ENCODE peak calls at places on chromosomes 11 and 22, in nine cellular contexts. R is activated gamma-delta T cell treated with Interleukin-2 at 50 U/mL for 16 hours; P is caudate nucleus; Q is brain microvascular endothelial cell; Y is activated CD8-positive, alpha-beta T cell treated with anti-CD3 and anti-CD28 coated beads for 36 hours; W is choroid plexus epithelial cell; Z is endothelial cell; L is NB4; F is osteocyte. N is an unnamed sample.

GRCh38 chr11:96200243-96200642 is 142.8 kb downstream of the MAML2 start:
- DNase-seq in W (peak; percentile 96), Z (no peak), L (no peak), P (no peak), F (no peak), R (no peak), Q (peak; percentile 54), Y (no peak), N (peak; percentile 92)

GRCh38 chr22:44311855-44312170 is 938 bp downstream of the SHISAL1 start:
- DNase-seq in L (no peak), P (no peak), F (no peak), Y (no peak), R (no peak), W (peak; percentile 74), Q (peak; percentile 77), Z (no peak), N (peak; percentile 67)

GRCh38 chr22:20514658-20515406 is 7.4 kb downstream of the MED15 start:
- DNase-seq in Z (no peak), Y (no peak), R (no peak), P (no peak), F (no peak), L (peak; percentile 22), Q (peak; percentile 84), W (peak; percentile 91), N (peak; percentile 85)

GRCh38 chr22:45887202-45888131 is 89.5 kb downstream of the WNT7B start:
- DNase-seq in F (no peak), Y (no peak), Q (no peak), L (no peak), W (no peak), P (no peak), Z (no peak), R (no peak), N (no peak)

GRCh38 chr11:45333023-45333422 is 46.9 kb upstream of the SYT13 start:
- DNase-seq in L (no peak), W (no peak), F (no peak), Y (no peak), P (no peak), R (no peak), Q (no peak), Z (no peak), N (no peak)

GRCh38 chr11:46672381-46672839 is 28.0 kb downstream of the ARHGAP1 start:
- DNase-seq in Y (no peak), F (no peak), L (peak; percentile 52), R (no peak), Q (no peak), Z (no peak), W (no peak), P (no peak), N (no peak)

GRCh38 chr22:20319745-20320658 is at the start of gene DGCR6L:
- DNase-seq in Q (peak; percentile 87), F (peak; percentile 97), Z (peak; percentile 96), R (peak; percentile 97), Y (peak; percentile 97), P (peak; percentile 75), W (peak; percentile 93), L (peak; percentile 96), N (peak; percentile 81)

GRCh38 chr11:122743949-122744876 is 88.7 kb downstream of the UBASH3B start:
- DNase-seq in Y (peak; percentile 95), R (peak; percentile 63), P (no peak), Q (no peak), Z (no peak), F (no peak), L (peak; percentile 96), W (no peak), N (no peak)

GRCh38 chr22:47091241-47091691 is 328.8 kb downstream of the TBC1D22A start:
- DNase-seq in R (no peak), Y (no peak), Q (no peak), W (peak; percentile 24), Z (no peak), F (no peak), L (no peak), P (no peak), N (no peak)

GRCh38 chr22:50469377-50470305 is 5.2 kb downstream of the SBF1 start:
- DNase-seq in Y (peak; percentile 99), Z (no peak), P (no peak), W (peak; percentile 38), L (peak; percentile 99), Q (peak; percentile 19), F (no peak), R (peak; percentile 100), N (no peak)

GRCh38 chr22:42895541-42895981 is 38.5 kb upstream of the ARFGAP3 start:
- DNase-seq in L (no peak), R (no peak), Q (no peak), Z (no peak), W (no peak), Y (no peak), P (no peak), F (no peak), N (no peak)

GRCh38 chr22:26461188-26461810 is 22.3 kb downstream of the HPS4 start:
- DNase-seq in P (no peak), F (no peak), R (peak; percentile 36), L (peak; percentile 53), W (peak; percentile 34), Y (peak; percentile 56), Q (peak; percentile 20), Z (peak; percentile 77), N (no peak)

GRCh38 chr11:27464155-27464759 is 8.3 kb downstream of the LGR4 start:
- DNase-seq in R (no peak), Q (no peak), W (peak; percentile 65), P (no peak), L (peak; percentile 35), F (no peak), Z (no peak), Y (no peak), N (no peak)

GRCh38 chr22:36369922-36370781 is 17.6 kb downstream of the MYH9 start:
- DNase-seq in W (peak; percentile 60), F (no peak), Q (no peak), R (no peak), P (no peak), L (peak; percentile 92), Z (no peak), Y (peak; percentile 58), N (no peak)

GRCh38 chr11:117627259-117627658 is 169.8 kb downstream of the DSCAML1 start:
- DNase-seq in L (no peak), Y (no peak), Z (no peak), P (no peak), Q (no peak), F (no peak), R (no peak), W (no peak), N (no peak)

GRCh38 chr22:17563936-17564391 is 666 bp downstream of the SLC25A18 start:
- DNase-seq in Y (no peak), Q (no peak), P (no peak), W (peak; percentile 92), L (no peak), R (no peak), F (no peak), Z (no peak), N (peak; percentile 55)

GRCh38 chr11:45921561-45922424 is 663 bp upstream of the LARGE2 start:
- DNase-seq in P (no peak), L (no peak), R (peak; percentile 3), W (no peak), Z (no peak), Y (no peak), Q (no peak), F (no peak), N (no peak)

GRCh38 chr11:18802381-18803257 is 11.0 kb upstream of the PTPN5 start:
- DNase-seq in Z (peak; percentile 62), P (no peak), R (peak; percentile 15), Y (peak; percentile 66), W (peak; percentile 89), F (no peak), Q (peak; percentile 78), L (peak; percentile 69), N (peak; percentile 38)

GRCh38 chr11:114063149-114063828 is 3.8 kb downstream of the ZBTB16 start:
- DNase-seq in W (no peak), R (no peak), F (no peak), Y (no peak), L (no peak), Z (no peak), Q (no peak), P (no peak), N (no peak)

GRCh38 chr11:114262681-114263509 is 33.3 kb upstream of the NNMT start:
- DNase-seq in R (no peak), Z (peak; percentile 36), P (no peak), W (peak; percentile 80), L (peak; percentile 66), Y (peak; percentile 14), F (no peak), Q (peak; percentile 52), N (no peak)

GRCh38 chr11:79228417-79228755 is 212.4 kb downstream of the TENM4 start:
- DNase-seq in Z (no peak), P (no peak), F (no peak), L (no peak), R (no peak), Q (no peak), Y (no peak), W (no peak), N (no peak)

GRCh38 chr11:46295996-46296519 is 18.6 kb downstream of the CREB3L1 start:
- DNase-seq in P (no peak), W (peak; percentile 35), L (no peak), Q (no peak), R (no peak), Y (no peak), F (no peak), Z (no peak), N (no peak)

N was measured in GM04504.